ENCODE peak calls at places on chromosome 16, in eight cellular contexts. E is NCI-H345, P is T-helper 9 cell, Q is GM23248, L is glomerular endothelial cell, W is T47D, O is right cardiac atrium, F is glutamatergic neuron. Y is an unnamed sample.

GRCh38 chr16:2894231-2894630 is 11.2 kb downstream of the FLYWCH2 start:
- DNase-seq in E (no peak), P (no peak), Q (no peak), L (no peak), W (no peak), O (no peak), F (no peak), Y (no peak)

GRCh38 chr16:52611817-52612673 is 65.1 kb upstream of the TOX3 start:
- DNase-seq in E (peak), P (no peak), Q (no peak), L (no peak), W (peak), O (no peak), F (no peak), Y (no peak)

GRCh38 chr16:67329901-67330300 is 3.3 kb downstream of the LRRC36 start:
- DNase-seq in E (no peak), P (no peak), Q (no peak), L (no peak), W (no peak), O (no peak), F (no peak), Y (no peak)

GRCh38 chr16:1493746-1494094 is 560 bp downstream of the TELO2 start:
- DNase-seq in E (no peak), P (no peak), Q (peak), L (no peak), W (peak), O (no peak), F (no peak), Y (no peak)

GRCh38 chr16:89407282-89407924 is 83.0 kb downstream of the ANKRD11 start:
- DNase-seq in E (no peak), P (peak), Q (no peak), L (no peak), W (no peak), O (peak), F (no peak), Y (peak)

GRCh38 chr16:86634290-86634689 is 55.9 kb downstream of the FOXL1 start:
- DNase-seq in E (no peak), P (no peak), Q (peak), L (peak), W (peak), O (no peak), F (no peak), Y (no peak)

GRCh38 chr16:67862623-67863583 is 9.9 kb upstream of the EDC4 start:
- DNase-seq in E (no peak), P (no peak), Q (peak), L (no peak), W (no peak), O (peak), F (peak), Y (peak)

GRCh38 chr16:85425061-85425662 is 188.0 kb upstream of the GSE1 start:
- DNase-seq in E (peak), P (no peak), Q (no peak), L (no peak), W (no peak), O (no peak), F (peak), Y (no peak)

GRCh38 chr16:734981-735881 is 5.6 kb downstream of the CIAO3 start:
- DNase-seq in E (no peak), P (no peak), Q (no peak), L (no peak), W (no peak), O (peak), F (no peak), Y (peak)

GRCh38 chr16:11634307-11634706 is 33.9 kb upstream of the SNN start:
- DNase-seq in E (no peak), P (no peak), Q (no peak), L (no peak), W (no peak), O (no peak), F (no peak), Y (no peak)

GRCh38 chr16:29789775-29790182 is 772 bp upstream of the KIF22 start:
- DNase-seq in E (no peak), P (no peak), Q (no peak), L (no peak), W (peak), O (peak), F (no peak), Y (no peak)

GRCh38 chr16:20326336-20326735 is 977 bp downstream of the GP2 start:
- DNase-seq in E (no peak), P (no peak), Q (no peak), L (no peak), W (no peak), O (no peak), F (no peak), Y (no peak)

GRCh38 chr16:3577302-3577752 is at the start of gene NLRC3:
- DNase-seq in E (no peak), P (peak), Q (no peak), L (no peak), W (no peak), O (no peak), F (no peak), Y (no peak)

GRCh38 chr16:66400503-66401380 is 26.4 kb upstream of the BEAN1 start:
- DNase-seq in E (no peak), P (no peak), Q (no peak), L (no peak), W (no peak), O (no peak), F (peak), Y (no peak)

GRCh38 chr16:47492428-47493357 is 31.6 kb downstream of the PHKB start:
- DNase-seq in E (no peak), P (no peak), Q (peak), L (no peak), W (peak), O (peak), F (peak), Y (peak)

GRCh38 chr16:79066621-79067020 is 533.9 kb downstream of the MAF start:
- DNase-seq in E (peak), P (no peak), Q (no peak), L (no peak), W (no peak), O (no peak), F (no peak), Y (no peak)

Y was measured in heart left ventricle.